ENCODE peak calls at places on chromosomes 5 and 9, in nine cellular contexts. O is stomach, P is body of pancreas, Y is adipocyte, C is WERI-Rb-1, T is spleen, E is AG10803, V is OCI-LY7, G is GM23338. J is an unnamed sample.

GRCh38 chr5:74392698-74393431 is 247.7 kb downstream of the ENC1 start:
- DNase-seq in O (no peak), P (no peak), Y (peak), C (no peak), T (no peak), E (no peak), V (peak), G (no peak), J (no peak)

GRCh38 chr5:149036970-149037369 is 25.9 kb downstream of the SH3TC2 start:
- DNase-seq in O (no peak), P (no peak), Y (no peak), C (no peak), T (no peak), E (no peak), V (no peak), G (no peak), J (no peak)

GRCh38 chr5:108728566-108729305 is 19.0 kb upstream of the FER start:
- DNase-seq in O (no peak), P (no peak), Y (no peak), C (no peak), T (no peak), E (no peak), V (no peak), G (peak), J (peak)

GRCh38 chr5:14211818-14212799 is 69.0 kb downstream of the TRIO start:
- DNase-seq in O (no peak), P (no peak), Y (no peak), C (no peak), T (no peak), E (no peak), V (peak), G (no peak), J (no peak)

GRCh38 chr5:78280261-78280660 is 14.2 kb downstream of the AP3B1 start:
- DNase-seq in O (no peak), P (no peak), Y (no peak), C (no peak), T (no peak), E (peak), V (no peak), G (no peak), J (no peak)

GRCh38 chr9:129383005-129383414 is 204.9 kb upstream of the IER5L start:
- DNase-seq in O (peak), P (peak), Y (no peak), C (peak), T (no peak), E (no peak), V (no peak), G (peak), J (no peak)

GRCh38 chr5:90628492-90628891 is 69.9 kb downstream of the ADGRV1 start:
- DNase-seq in O (no peak), P (no peak), Y (no peak), C (no peak), T (no peak), E (no peak), V (no peak), G (no peak), J (no peak)

GRCh38 chr9:114671605-114672004 is 10.4 kb downstream of the TEX48 start:
- DNase-seq in O (peak), P (peak), Y (no peak), C (no peak), T (no peak), E (no peak), V (no peak), G (no peak), J (no peak)

GRCh38 chr5:141630570-141631140 is 6.0 kb downstream of the HDAC3 start:
- DNase-seq in O (no peak), P (no peak), Y (no peak), C (no peak), T (no peak), E (no peak), V (no peak), G (no peak), J (no peak)

GRCh38 chr9:89359636-89360315 is 41.5 kb downstream of the SECISBP2 start:
- DNase-seq in O (no peak), P (no peak), Y (no peak), C (no peak), T (no peak), E (peak), V (no peak), G (no peak), J (no peak)

GRCh38 chr5:130796902-130797301 is 368.2 kb downstream of the HINT1 start:
- DNase-seq in O (no peak), P (no peak), Y (peak), C (no peak), T (no peak), E (no peak), V (no peak), G (no peak), J (no peak)
- H3K4me3 ChIP-seq in O (no peak), P (no peak), Y (no peak), C (no peak), T (no peak), E (no peak), V (no peak), G (no peak), J (no peak)

GRCh38 chr9:5857928-5858327 is 25.0 kb upstream of the ERMP1 start:
- DNase-seq in O (no peak), P (no peak), Y (no peak), C (no peak), T (no peak), E (no peak), V (no peak), G (no peak), J (no peak)

GRCh38 chr9:5853005-5853404 is 20.1 kb upstream of the ERMP1 start:
- DNase-seq in O (no peak), P (no peak), Y (no peak), C (no peak), T (no peak), E (no peak), V (no peak), G (no peak), J (no peak)

GRCh38 chr9:5850735-5851122 is 17.8 kb upstream of the ERMP1 start:
- DNase-seq in O (no peak), P (no peak), Y (no peak), C (no peak), T (no peak), E (no peak), V (no peak), G (no peak), J (no peak)

GRCh38 chr9:5851445-5851844 is 18.5 kb upstream of the ERMP1 start:
- DNase-seq in O (no peak), P (no peak), Y (peak), C (no peak), T (no peak), E (peak), V (no peak), G (no peak), J (no peak)

GRCh38 chr9:5854032-5854792 is 21.3 kb upstream of the ERMP1 start:
- DNase-seq in O (no peak), P (no peak), Y (no peak), C (no peak), T (no peak), E (no peak), V (no peak), G (no peak), J (no peak)
- H3K4me3 ChIP-seq in O (no peak), P (no peak), Y (no peak), C (no peak), T (no peak), E (no peak), V (no peak), G (no peak), J (no peak)

DNA sequence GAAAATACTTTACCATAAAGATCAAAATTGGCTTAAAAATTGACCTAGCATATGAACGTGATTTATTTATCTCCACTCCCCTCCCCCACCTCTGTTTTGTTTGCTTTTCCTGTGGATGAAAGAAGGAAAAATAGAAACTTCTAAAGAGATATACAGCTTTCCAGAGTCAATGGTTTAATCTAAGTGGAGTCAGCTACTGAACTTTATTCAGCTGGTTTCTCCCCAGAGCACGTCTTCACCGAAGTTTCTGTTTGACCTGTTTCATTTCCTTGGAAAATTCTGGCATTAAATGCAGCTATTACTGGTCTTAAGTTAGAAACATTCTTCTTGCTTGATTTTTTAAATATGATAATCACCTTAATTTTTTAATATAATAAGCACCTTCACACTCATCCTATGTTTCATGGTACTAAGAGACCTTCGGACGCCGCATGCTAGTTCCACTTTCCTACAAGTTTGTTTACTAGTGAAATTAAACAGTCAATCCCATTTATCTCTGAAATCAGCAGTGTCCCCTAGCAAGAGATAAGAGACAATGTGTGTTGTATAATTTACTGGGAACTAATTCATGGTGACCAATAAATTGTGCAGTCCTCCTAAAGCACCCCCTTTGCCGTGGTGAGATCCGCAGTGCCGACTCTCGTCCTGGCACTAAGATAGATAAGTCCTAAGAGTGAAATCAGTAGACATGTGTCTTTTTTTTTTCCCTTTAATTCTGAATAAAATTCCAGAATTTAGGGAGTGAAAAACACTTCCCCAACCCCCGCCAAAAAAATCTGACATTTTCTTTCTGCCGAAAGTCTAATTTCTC is 89.9 kb downstream of the ARL15 start:
- DNase-seq in O (no peak), P (no peak), Y (no peak), C (no peak), T (no peak), E (no peak), V (no peak), G (no peak), J (no peak)
- H3K4me3 ChIP-seq in O (no peak), P (peak), Y (peak), C (no peak), T (no peak), E (no peak), V (no peak), G (no peak), J (no peak)

DNA sequence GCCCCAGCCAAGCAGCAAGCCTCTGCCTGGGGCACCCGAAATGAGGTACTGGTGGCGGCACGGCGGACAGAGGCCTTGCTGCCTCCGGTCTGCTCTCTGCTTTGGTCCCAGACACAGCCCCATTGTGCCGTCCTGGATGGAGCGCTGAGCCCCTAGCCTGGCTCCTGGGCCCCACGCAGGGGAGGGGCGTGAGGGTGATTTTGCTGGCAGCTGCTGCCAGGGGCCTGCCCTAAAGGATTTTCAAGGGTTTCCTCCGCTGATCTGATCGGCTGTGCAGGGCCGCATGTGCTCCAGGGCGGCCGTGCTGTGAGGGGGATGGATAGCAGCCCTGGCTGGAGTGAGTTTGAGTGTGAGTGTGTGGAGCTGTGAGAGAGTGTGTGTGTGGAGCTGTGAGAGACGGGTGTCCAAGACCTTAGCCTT is 1.3 kb downstream of the GPSM1 start:
- DNase-seq in O (no peak), P (no peak), Y (peak), C (peak), T (no peak), E (peak), V (no peak), G (peak), J (no peak)
- H3K4me3 ChIP-seq in O (peak), P (no peak), Y (peak), C (peak), T (peak), E (peak), V (no peak), G (peak), J (no peak)

GRCh38 chr5:66872688-66873333 is 276.6 kb downstream of the MAST4 start:
- DNase-seq in O (no peak), P (no peak), Y (no peak), C (no peak), T (no peak), E (no peak), V (no peak), G (no peak), J (no peak)
- H3K4me3 ChIP-seq in O (no peak), P (no peak), Y (no peak), C (no peak), T (no peak), E (no peak), V (no peak), G (no peak), J (no peak)

GRCh38 chr5:180122875-180123274 is 51.3 kb upstream of the RNF130 start:
- DNase-seq in O (no peak), P (no peak), Y (no peak), C (no peak), T (no peak), E (no peak), V (no peak), G (no peak), J (no peak)
- H3K4me3 ChIP-seq in O (no peak), P (no peak), Y (no peak), C (no peak), T (no peak), E (no peak), V (no peak), G (no peak), J (no peak)

DNA sequence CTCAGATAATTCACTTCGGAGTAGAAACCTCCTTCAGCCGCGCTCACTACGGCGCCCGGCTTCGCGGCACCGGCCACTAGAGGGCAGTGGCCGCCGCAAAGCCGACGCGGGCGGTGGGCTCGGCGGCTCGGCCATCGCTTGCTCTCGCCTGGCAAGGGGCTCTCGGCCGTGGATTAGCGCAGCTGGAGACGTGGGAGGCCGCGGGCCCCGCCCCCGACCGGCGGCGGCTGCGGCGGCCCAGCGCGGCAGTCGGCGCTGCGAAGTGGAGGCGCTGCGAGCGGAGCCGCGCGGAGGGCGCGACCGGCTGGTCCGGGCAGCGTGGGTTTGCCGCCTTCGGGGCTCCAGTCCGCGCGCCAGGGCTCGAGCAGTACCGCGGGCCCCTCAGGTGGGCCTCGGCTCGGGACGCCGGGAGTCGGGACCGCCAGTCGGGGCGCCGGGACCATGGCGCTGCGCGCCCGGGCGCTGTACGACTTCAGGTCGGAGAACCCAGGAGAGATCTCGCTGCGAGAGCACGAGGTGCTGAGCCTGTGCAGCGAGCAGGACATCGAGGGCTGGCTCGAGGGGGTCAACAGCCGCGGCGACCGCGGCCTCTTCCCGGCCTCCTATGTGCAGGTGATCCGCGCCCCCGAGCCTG is at the start of gene SNX18:
- DNase-seq in O (peak), P (peak), Y (peak), C (peak), T (peak), E (peak), V (peak), G (peak), J (peak)
- H3K4me3 ChIP-seq in O (peak), P (peak), Y (peak), C (peak), T (peak), E (peak), V (peak), G (peak), J (peak)

GRCh38 chr5:76585783-76586217 is 37.4 kb downstream of the F2RL2 start:
- DNase-seq in O (no peak), P (no peak), Y (no peak), C (no peak), T (no peak), E (no peak), V (no peak), G (no peak), J (no peak)

GRCh38 chr5:76592692-76593091 is 30.5 kb downstream of the F2RL2 start:
- DNase-seq in O (no peak), P (no peak), Y (no peak), C (no peak), T (no peak), E (no peak), V (no peak), G (no peak), J (no peak)

GRCh38 chr5:76586531-76586930 is 36.7 kb downstream of the F2RL2 start:
- DNase-seq in O (no peak), P (no peak), Y (no peak), C (no peak), T (no peak), E (no peak), V (no peak), G (no peak), J (no peak)

GRCh38 chr5:76591366-76591765 is 31.8 kb downstream of the F2RL2 start:
- DNase-seq in O (no peak), P (no peak), Y (no peak), C (no peak), T (no peak), E (no peak), V (no peak), G (no peak), J (no peak)

DNA sequence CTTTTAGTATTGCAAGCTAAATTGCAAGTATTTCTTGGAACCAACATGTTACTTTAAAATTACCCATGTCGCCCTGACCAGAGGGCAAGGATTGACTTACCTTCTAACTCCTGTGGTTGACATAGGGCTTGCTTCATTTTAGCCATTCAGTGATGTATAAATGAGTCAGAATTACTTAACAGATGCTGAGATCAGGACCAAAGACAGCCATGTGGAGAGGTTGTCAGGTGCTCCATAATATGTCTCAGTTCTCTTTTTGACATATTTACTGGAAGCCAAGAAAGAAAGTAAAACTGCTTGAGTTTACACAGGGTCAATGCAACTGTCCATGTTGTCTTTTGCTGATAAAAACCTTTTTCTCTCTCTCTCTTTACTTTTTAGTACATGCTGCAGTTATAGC is 33.2 kb downstream of the F2RL2 start:
- DNase-seq in O (no peak), P (no peak), Y (no peak), C (no peak), T (no peak), E (no peak), V (no peak), G (no peak), J (no peak)
- H3K4me3 ChIP-seq in O (no peak), P (no peak), Y (no peak), C (no peak), T (no peak), E (no peak), V (no peak), G (no peak), J (no peak)